ENCODE peak calls at places on chromosomes 4 and X, in seven cellular contexts. M, P, L, A, Y, T and G are unnamed samples.

GRCh38 chrX:11386001-11386523 is 92.8 kb downstream of the AMELX start:
- DNase-seq in M (no peak), P (no peak), L (no peak), A (no peak), Y (no peak), T (no peak), G (no peak)

GRCh38 chr4:101345596-101346311 is 1.6 kb downstream of the PPP3CA start:
- DNase-seq in M (peak; percentile 77), P (peak; percentile 78), L (peak; percentile 87), A (peak; percentile 52), Y (peak; percentile 75), T (peak; percentile 74), G (peak; percentile 52)

GRCh38 chrX:18949902-18950301 is 34.0 kb downstream of the PHKA2 start:
- DNase-seq in M (no peak), P (no peak), L (no peak), A (no peak), Y (no peak), T (no peak), G (no peak)

GRCh38 chr4:1241936-1242505 is 6.9 kb downstream of the CTBP1 start:
- DNase-seq in M (peak; percentile 2), P (no peak), L (peak; percentile 55), A (peak; percentile 8), Y (no peak), T (no peak), G (peak; percentile 25)

GRCh38 chrX:100413231-100413630 is 3.2 kb upstream of the PCDH19 start:
- DNase-seq in M (peak; percentile 26), P (peak; percentile 24), L (no peak), A (peak; percentile 27), Y (peak; percentile 52), T (peak; percentile 65), G (peak; percentile 54)

GRCh38 chrX:85627363-85627762 is 247.9 kb upstream of the POF1B start:
- DNase-seq in M (no peak), P (no peak), L (no peak), A (no peak), Y (no peak), T (no peak), G (no peak)

GRCh38 chrX:109826954-109827708 is 94.1 kb upstream of the ACSL4 start:
- DNase-seq in M (no peak), P (no peak), L (no peak), A (no peak), Y (no peak), T (no peak), G (no peak)

GRCh38 chr4:188031751-188032150 is 36.2 kb downstream of the ZFP42 start:
- DNase-seq in M (no peak), P (no peak), L (no peak), A (no peak), Y (no peak), T (no peak), G (no peak)

GRCh38 chr4:794911-795725 is 30.8 kb downstream of the CPLX1 start:
- DNase-seq in M (no peak), P (no peak), L (peak; percentile 63), A (no peak), Y (no peak), T (peak; percentile 51), G (no peak)

GRCh38 chrX:107700317-107700774 is 72.0 kb downstream of the PRPS1 start:
- DNase-seq in M (no peak), P (no peak), L (no peak), A (no peak), Y (no peak), T (no peak), G (no peak)

GRCh38 chr4:30641345-30641744 is 78.8 kb upstream of the PCDH7 start:
- DNase-seq in M (no peak), P (no peak), L (no peak), A (no peak), Y (no peak), T (no peak), G (no peak)

GRCh38 chr4:30642520-30642919 is 77.6 kb upstream of the PCDH7 start:
- DNase-seq in M (no peak), P (no peak), L (no peak), A (no peak), Y (no peak), T (no peak), G (no peak)
- TF ChIP-seq CTCF in M (no peak), P (no peak), L (no peak), A (no peak), Y (no peak), T (no peak), G (no peak)

DNA sequence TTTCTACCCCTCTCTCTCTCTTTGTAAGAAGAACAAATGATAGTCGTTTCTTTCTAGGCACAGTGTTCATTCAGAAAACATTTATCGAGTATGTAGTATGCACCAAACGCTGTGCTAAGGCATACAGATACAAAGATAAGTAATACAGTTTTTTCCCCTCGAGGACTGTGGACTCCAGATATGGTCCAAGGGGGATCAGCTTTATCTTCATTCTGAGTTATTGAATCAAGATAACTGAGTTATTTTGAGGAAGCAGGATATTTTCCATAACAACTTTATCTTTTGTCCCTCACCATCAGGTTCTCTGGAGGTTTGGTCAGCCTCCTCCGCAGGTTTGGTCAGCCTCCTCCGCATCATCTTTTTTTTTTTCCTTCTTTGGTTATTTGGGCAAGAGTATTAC is 15.0 kb downstream of the EREG start:
- DNase-seq in M (no peak), P (no peak), L (no peak), A (no peak), Y (no peak), T (no peak), G (no peak)
- TF ChIP-seq CTCF in M (no peak), P (no peak), L (no peak), A (no peak), Y (no peak), T (no peak), G (no peak)

GRCh38 chr4:152073738-152074137 is 312.9 kb upstream of the GATB start:
- DNase-seq in M (peak; percentile 10), P (no peak), L (no peak), A (no peak), Y (no peak), T (no peak), G (no peak)
- TF ChIP-seq CTCF in M (no peak), P (no peak), L (no peak), A (no peak), Y (no peak), T (no peak), G (no peak)

DNA sequence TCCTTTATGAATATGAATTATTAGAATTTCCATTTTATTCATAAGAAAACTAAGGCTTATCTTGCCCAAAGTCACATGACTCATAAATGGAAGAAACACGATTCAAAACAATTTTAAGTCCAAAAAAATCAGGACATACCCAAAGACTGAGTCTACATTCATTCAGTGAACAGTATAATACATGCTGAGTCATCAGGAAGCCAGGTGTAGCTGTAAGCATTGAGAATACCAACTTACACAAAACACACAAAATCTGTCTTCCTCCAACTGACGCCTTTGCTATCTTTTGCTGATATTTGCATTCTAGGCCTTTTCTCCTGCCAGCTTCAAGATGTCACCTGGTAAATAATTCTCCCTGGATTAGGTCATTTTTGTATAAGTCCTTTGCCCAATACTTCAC is 520.1 kb upstream of the GALNT7 start:
- DNase-seq in M (no peak), P (no peak), L (no peak), A (no peak), Y (no peak), T (no peak), G (no peak)
- TF ChIP-seq CTCF in M (no peak), P (no peak), L (no peak), A (no peak), Y (no peak), T (no peak), G (no peak)

GRCh38 chr4:23477905-23478304 is 411.9 kb downstream of the PPARGC1A start:
- DNase-seq in M (no peak), P (no peak), L (no peak), A (no peak), Y (no peak), T (no peak), G (no peak)

GRCh38 chr4:23476514-23477090 is 413.2 kb downstream of the PPARGC1A start:
- DNase-seq in M (no peak), P (no peak), L (no peak), A (no peak), Y (no peak), T (no peak), G (no peak)
- TF ChIP-seq CTCF in M (no peak), P (no peak), L (no peak), A (no peak), Y (no peak), T (no peak), G (no peak)

DNA sequence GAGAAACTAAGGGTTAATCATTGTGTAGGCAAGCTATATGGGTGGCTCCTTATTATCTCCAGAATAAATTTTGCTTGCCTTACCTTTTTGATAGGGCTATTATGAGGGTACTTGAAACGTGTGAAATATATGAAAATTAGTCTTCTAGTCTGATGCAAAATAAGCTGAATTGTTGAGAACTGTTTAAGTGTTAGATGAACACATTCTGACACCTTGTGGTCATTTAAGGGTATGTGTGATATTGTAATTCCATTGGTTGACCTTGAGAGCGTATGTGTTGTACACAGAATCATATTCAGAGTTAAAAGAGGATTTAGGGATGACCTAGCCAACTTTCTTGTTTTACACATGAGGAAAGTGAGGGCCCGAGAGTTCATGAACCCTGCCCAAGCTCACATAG is 44.6 kb upstream of the LINC00632 start:
- DNase-seq in M (no peak), P (no peak), L (no peak), A (no peak), Y (no peak), T (no peak), G (no peak)
- TF ChIP-seq CTCF in M (peak; percentile 40), P (peak; percentile 14), L (peak; percentile 24), A (peak; percentile 33), Y (no peak), T (peak; percentile 54), G (peak; percentile 50)

DNA sequence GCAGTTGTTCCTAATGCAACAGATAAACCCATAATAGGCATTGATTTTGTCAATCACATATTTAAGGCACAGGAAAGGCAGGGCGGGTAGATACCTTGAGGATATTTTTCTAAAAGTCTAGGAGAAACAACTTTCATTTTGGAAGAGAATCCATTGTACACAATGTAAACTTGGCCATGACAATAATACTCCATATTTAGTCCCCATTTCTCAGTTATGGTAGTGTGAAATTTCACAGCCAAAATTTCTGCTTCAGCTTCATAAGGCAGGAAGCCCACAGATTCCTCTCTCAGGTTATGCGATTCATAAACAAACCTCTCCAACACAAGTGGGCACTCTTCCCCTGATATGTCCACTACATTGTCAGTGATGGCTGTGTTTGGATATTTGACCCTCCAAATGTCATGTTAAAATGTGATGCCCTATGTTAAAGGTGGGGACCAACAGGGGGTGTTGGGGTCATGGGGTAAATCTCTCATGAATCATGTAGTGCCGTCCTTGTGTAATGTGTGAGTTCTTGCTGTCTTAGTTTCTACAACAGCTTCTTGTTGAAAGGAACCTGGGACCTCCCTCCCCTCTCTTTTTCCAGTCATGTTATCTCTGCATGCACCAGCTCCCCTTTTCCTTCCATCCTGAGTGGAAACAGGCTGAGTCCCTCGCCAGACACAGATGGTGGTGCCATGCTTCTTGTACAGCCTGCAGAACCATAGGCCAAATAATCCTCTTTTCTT is 598.2 kb upstream of the GNPDA2 start:
- DNase-seq in M (no peak), P (no peak), L (no peak), A (no peak), Y (no peak), T (no peak), G (no peak)
- TF ChIP-seq CTCF in M (no peak), P (no peak), L (no peak), A (no peak), Y (no peak), T (no peak), G (no peak)

GRCh38 chrX:83819304-83819703 is 41.6 kb upstream of the CYLC1 start:
- DNase-seq in M (no peak), P (no peak), L (no peak), A (no peak), Y (no peak), T (no peak), G (no peak)
- TF ChIP-seq CTCF in M (no peak), P (no peak), L (no peak), A (no peak), Y (no peak), T (no peak), G (no peak)